ENCODE peak calls at places on chromosomes 16 and 17, in five cellular contexts. X is ascending aorta, J is fibroblast of lung, M is brain microvascular endothelial cell, K is Karpas-422. H is an unnamed sample.

GRCh38 chr17:40702271-40702670 is 1.3 kb downstream of the KRT24 start:
- DNase-seq in J (no peak), X (no peak), K (no peak), M (no peak), H (no peak)

GRCh38 chr17:60959011-60959410 is 281.4 kb downstream of the BCAS3 start:
- DNase-seq in M (peak; percentile 71), J (peak; percentile 36), K (no peak), X (no peak), H (no peak)

GRCh38 chr16:66681676-66682075 is 14.9 kb downstream of the CMTM4 start:
- DNase-seq in X (no peak), J (no peak), M (no peak), K (no peak), H (no peak)

GRCh38 chr16:50735629-50736122 is 6.2 kb upstream of the CYLD start:
- DNase-seq in K (no peak), J (no peak), M (no peak), X (no peak), H (no peak)

GRCh38 chr16:24430937-24431760 is 108.2 kb upstream of the RBBP6 start:
- DNase-seq in M (no peak), X (no peak), K (no peak), J (peak; percentile 1), H (no peak)

GRCh38 chr17:62735027-62735651 is 73.0 kb downstream of the MARCHF10 start:
- DNase-seq in X (no peak), J (no peak), M (no peak), K (no peak), H (no peak)

GRCh38 chr17:40556198-40556661 is 9.0 kb downstream of the CCR7 start:
- DNase-seq in K (no peak), M (no peak), J (no peak), X (peak; percentile 51), H (no peak)

GRCh38 chr17:58334661-58335060 is 6.1 kb upstream of the TSPOAP1 start:
- DNase-seq in J (no peak), X (no peak), M (no peak), K (no peak), H (no peak)

GRCh38 chr17:64216385-64217248 is 46.4 kb downstream of the TEX2 start:
- DNase-seq in M (peak; percentile 44), J (peak; percentile 69), K (no peak), X (no peak), H (peak; percentile 64)

GRCh38 chr17:683499-684254 is 31.0 kb downstream of the VPS53 start:
- DNase-seq in X (no peak), M (peak; percentile 18), K (no peak), J (no peak), H (no peak)

GRCh38 chr17:27430882-27431491 is 25.3 kb upstream of the KSR1 start:
- DNase-seq in M (peak; percentile 38), K (no peak), J (peak; percentile 32), X (no peak), H (peak; percentile 76)

GRCh38 chr17:56505154-56505756 is 88.2 kb upstream of the NOG start:
- DNase-seq in J (no peak), X (no peak), K (no peak), M (no peak), H (no peak)

GRCh38 chr16:73228649-73229048 is 180.7 kb upstream of the ZFHX3 start:
- DNase-seq in X (no peak), M (peak; percentile 93), J (peak; percentile 93), K (no peak), H (no peak)

GRCh38 chr17:64406321-64407200 is 15.9 kb upstream of the PECAM1 start:
- DNase-seq in J (no peak), M (no peak), X (no peak), K (peak; percentile 87), H (no peak)

GRCh38 chr17:45398800-45399199 is 33.9 kb downstream of the ARHGAP27 start:
- DNase-seq in X (no peak), J (no peak), K (no peak), M (no peak), H (peak; percentile 65)

GRCh38 chr16:8660841-8661301 is 13.5 kb upstream of the ABAT start:
- DNase-seq in J (peak; percentile 42), X (no peak), M (peak; percentile 22), K (peak; percentile 87), H (peak; percentile 88)

GRCh38 chr16:64910351-64910750 is 211.5 kb downstream of the CDH11 start:
- DNase-seq in J (peak; percentile 96), M (peak; percentile 98), X (peak; percentile 71), K (no peak), H (no peak)

GRCh38 chr16:81715358-81716196 is 63.5 kb upstream of the PLCG2 start:
- DNase-seq in M (no peak), K (peak; percentile 53), X (no peak), J (no peak), H (no peak)

GRCh38 chr17:17029938-17030337 is 12.3 kb upstream of the MPRIP start:
- DNase-seq in X (no peak), K (no peak), J (no peak), M (no peak), H (peak; percentile 53)

GRCh38 chr16:88323041-88323440 is 59.7 kb upstream of the ZNF469 start:
- DNase-seq in K (no peak), M (no peak), J (no peak), X (no peak), H (no peak)

GRCh38 chr16:9125658-9126492 is 34.4 kb downstream of the HAPSTR1 start:
- DNase-seq in X (peak; percentile 33), M (no peak), K (no peak), J (no peak), H (no peak)

GRCh38 chr16:82655720-82656500 is 29.1 kb downstream of the CDH13 start:
- DNase-seq in M (no peak), K (no peak), J (no peak), X (no peak), H (no peak)

GRCh38 chr16:88893127-88893968 is 26.9 kb upstream of the PABPN1L start:
- DNase-seq in J (no peak), X (no peak), M (no peak), K (no peak), H (no peak)

GRCh38 chr17:56939869-56940484 is 20.9 kb downstream of the COIL start:
- DNase-seq in J (peak; percentile 29), K (peak; percentile 93), M (no peak), X (no peak), H (peak; percentile 70)

GRCh38 chr16:72222503-72222902 is 50.5 kb upstream of the PMFBP1 start:
- DNase-seq in K (no peak), J (no peak), X (no peak), M (no peak), H (no peak)

DNA sequence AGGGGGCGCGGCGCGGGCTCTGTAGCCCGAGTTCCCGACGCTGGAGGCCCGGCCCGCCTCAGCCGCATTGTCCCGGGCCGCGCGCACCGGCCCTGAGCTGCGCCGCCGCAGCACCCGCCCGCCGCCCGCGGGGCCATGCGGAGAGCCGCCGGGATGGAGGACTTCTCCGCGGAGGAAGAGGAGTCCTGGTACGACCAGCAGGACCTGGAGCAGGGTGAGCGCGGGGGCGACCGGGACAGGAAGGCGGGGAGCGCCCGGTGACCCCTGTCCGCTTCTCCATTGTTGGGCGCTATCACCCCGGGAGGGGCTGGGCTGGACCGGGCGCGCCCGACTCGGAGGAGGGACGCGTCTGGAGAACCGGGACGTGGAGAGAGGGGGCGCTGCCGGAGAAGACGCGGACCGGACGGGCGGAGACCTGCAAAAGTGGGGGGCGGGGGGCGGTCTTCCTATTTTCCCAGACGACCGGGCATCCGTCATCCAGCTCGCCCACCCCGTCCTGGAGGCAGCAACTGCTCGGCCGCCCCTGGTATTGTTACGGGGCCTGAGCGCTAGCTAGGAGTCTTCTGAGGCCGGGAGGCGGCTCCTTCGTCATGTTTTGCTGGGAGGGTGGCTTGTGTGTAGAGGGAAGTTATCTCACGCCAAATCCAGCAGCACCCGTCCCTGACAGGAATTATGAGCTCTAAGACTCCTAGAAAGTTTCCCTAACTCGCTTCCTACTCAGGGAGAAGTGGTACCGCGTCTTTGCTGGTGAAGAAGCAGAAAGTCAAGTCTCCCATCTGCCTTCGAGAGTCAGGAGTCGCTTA is 678 bp downstream of the CDR2L start:
- DNase-seq in K (no peak), M (peak; percentile 74), J (peak; percentile 85), X (peak; percentile 94), H (peak; percentile 91)
- H3K4me3 ChIP-seq in K (no peak overlapping the region), M (peak overlapping the region; percentile 77), J (peak overlapping the region; percentile 62), X (peak overlapping the region; percentile 95), H (peak overlapping the region; percentile 84)

GRCh38 chr16:57127037-57127763 is 34.8 kb downstream of the CPNE2 start:
- DNase-seq in K (no peak), J (no peak), X (no peak), M (no peak), H (no peak)

GRCh38 chr16:57127836-57128235 is 35.5 kb downstream of the CPNE2 start:
- DNase-seq in K (no peak), X (no peak), M (no peak), J (no peak), H (no peak)

GRCh38 chr16:57130950-57131321 is 38.6 kb downstream of the CPNE2 start:
- DNase-seq in X (no peak), J (no peak), K (no peak), M (no peak), H (no peak)

GRCh38 chr16:57126412-57126811 is 34.0 kb downstream of the CPNE2 start:
- DNase-seq in M (no peak), J (no peak), X (no peak), K (no peak), H (no peak)

DNA sequence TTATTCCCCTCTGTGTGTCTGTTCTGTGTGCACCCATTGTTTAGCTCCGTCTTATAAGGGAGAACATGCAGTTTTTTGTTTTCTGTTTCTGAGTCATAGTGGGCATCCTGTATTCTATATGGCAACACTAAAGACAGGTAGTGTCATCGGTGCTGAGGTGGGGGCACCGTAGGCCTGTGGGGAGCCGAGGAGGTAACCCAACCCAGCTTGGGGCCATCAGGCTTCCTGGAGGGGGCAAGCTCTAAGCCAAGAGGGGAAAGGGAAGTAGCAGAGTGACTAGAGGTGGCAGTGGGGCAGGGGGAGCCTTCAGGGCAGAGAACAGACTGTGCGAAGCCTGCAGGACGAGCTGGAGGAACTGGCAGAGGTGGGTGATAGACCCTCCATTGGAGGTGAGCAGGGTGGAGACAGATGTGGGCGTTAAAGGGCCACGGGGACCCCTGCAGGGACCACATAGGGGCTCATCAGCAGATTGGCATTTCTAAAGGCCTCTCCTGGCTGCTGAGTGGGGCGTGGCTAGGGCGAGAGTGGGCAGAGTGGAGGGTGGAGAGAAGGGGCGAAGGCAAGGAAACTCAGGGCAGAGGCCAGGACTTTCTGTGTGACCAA is 36.5 kb downstream of the CPNE2 start:
- DNase-seq in J (no peak), X (no peak), K (no peak), M (no peak), H (no peak)
- H3K36me3 ChIP-seq in J (no peaks in the 10 kb centered on the region), X (peaks cover 18% of the 10 kb centered on the region), K (no peaks in the 10 kb centered on the region), M (no peaks in the 10 kb centered on the region), H (no peaks in the 10 kb centered on the region)

GRCh38 chr17:10169274-10169673 is 29.1 kb downstream of the GAS7 start:
- DNase-seq in K (no peak), J (no peak), M (no peak), X (no peak), H (no peak)

GRCh38 chr17:10162034-10162433 is 36.4 kb downstream of the GAS7 start:
- DNase-seq in K (peak; percentile 36), X (no peak), J (no peak), M (no peak), H (no peak)

GRCh38 chr17:10170233-10170632 is 28.2 kb downstream of the GAS7 start:
- DNase-seq in J (no peak), M (no peak), X (no peak), K (no peak), H (no peak)

GRCh38 chr17:10171057-10171456 is 27.3 kb downstream of the GAS7 start:
- DNase-seq in J (no peak), M (no peak), K (no peak), X (no peak), H (no peak)

GRCh38 chr17:10166181-10166935 is 32.0 kb downstream of the GAS7 start:
- DNase-seq in K (peak; percentile 39), M (no peak), J (no peak), X (no peak), H (no peak)
- H3K27me3 ChIP-seq in K (no peaks in the 10 kb centered on the region), M (no peaks in the 10 kb centered on the region), J (no peaks in the 10 kb centered on the region), X (no peaks in the 10 kb centered on the region), H (no peaks in the 10 kb centered on the region)

GRCh38 chr17:65711671-65712276 is 150.3 kb upstream of the AXIN2 start:
- DNase-seq in J (no peak), M (no peak), X (no peak), K (no peak), H (no peak)
- H3K4me3 ChIP-seq in J (no peak overlapping the region), M (no peak overlapping the region), X (peak overlapping the region; percentile 52), K (peak overlapping the region; percentile 7), H (no peak overlapping the region)